ENCODE peak calls at places on chromosomes 2 and 18, in seven cellular contexts. One of them, this sample, is unnamed.

GRCh38 chr2:224952942-224953657 is 89.2 kb downstream of the DOCK10 start:
- DNase-seq in Panc1: no peak
- DNase-seq in HepG2: no peak
- DNase-seq in transverse colon: peak
- DNase-seq in GM12892: peak
- DNase-seq in GM23338: no peak
- DNase-seq in sigmoid colon: no peak
- DNase-seq in this sample: peak

GRCh38 chr2:105102963-105103421 is 65.1 kb downstream of the MRPS9 start:
- DNase-seq in Panc1: no peak
- DNase-seq in HepG2: peak
- DNase-seq in GM23338: peak
- DNase-seq in transverse colon: no peak
- DNase-seq in sigmoid colon: no peak
- DNase-seq in GM12892: no peak
- DNase-seq in this sample: no peak

GRCh38 chr2:104860141-104860790 is 6.4 kb downstream of the POU3F3 start:
- DNase-seq in HepG2: no peak
- DNase-seq in transverse colon: no peak
- DNase-seq in sigmoid colon: no peak
- DNase-seq in Panc1: no peak
- DNase-seq in GM23338: peak
- DNase-seq in GM12892: no peak
- DNase-seq in this sample: no peak

GRCh38 chr2:182866461-182867369 is at the start of gene FRZB:
- DNase-seq in sigmoid colon: peak
- DNase-seq in HepG2: peak
- DNase-seq in transverse colon: peak
- DNase-seq in GM12892: no peak
- DNase-seq in Panc1: no peak
- DNase-seq in GM23338: peak
- DNase-seq in this sample: peak

GRCh38 chr2:221518201-221518936 is 53.7 kb downstream of the EPHA4 start:
- DNase-seq in HepG2: no peak
- DNase-seq in transverse colon: no peak
- DNase-seq in sigmoid colon: no peak
- DNase-seq in Panc1: no peak
- DNase-seq in GM23338: no peak
- DNase-seq in GM12892: no peak
- DNase-seq in this sample: no peak

GRCh38 chr2:25743132-25743830 is 69.9 kb upstream of the DTNB start:
- DNase-seq in Panc1: no peak
- DNase-seq in GM23338: no peak
- DNase-seq in GM12892: no peak
- DNase-seq in HepG2: no peak
- DNase-seq in transverse colon: no peak
- DNase-seq in sigmoid colon: no peak
- DNase-seq in this sample: no peak

GRCh38 chr2:27977623-27978312 is 87.2 kb downstream of the BABAM2 start:
- DNase-seq in HepG2: peak
- DNase-seq in GM23338: no peak
- DNase-seq in transverse colon: no peak
- DNase-seq in Panc1: peak
- DNase-seq in sigmoid colon: no peak
- DNase-seq in GM12892: no peak
- DNase-seq in this sample: no peak

GRCh38 chr2:113754989-113755689 is 1.3 kb downstream of the SLC35F5 start:
- DNase-seq in HepG2: peak
- DNase-seq in Panc1: no peak
- DNase-seq in GM23338: no peak
- DNase-seq in GM12892: no peak
- DNase-seq in sigmoid colon: no peak
- DNase-seq in transverse colon: no peak
- DNase-seq in this sample: no peak

GRCh38 chr18:34976899-34977786 is 64.1 kb upstream of the MAPRE2 start:
- DNase-seq in HepG2: peak
- DNase-seq in GM23338: peak
- DNase-seq in sigmoid colon: peak
- DNase-seq in Panc1: no peak
- DNase-seq in transverse colon: peak
- DNase-seq in GM12892: peak
- DNase-seq in this sample: peak

GRCh38 chr2:2597712-2598111 is 266.6 kb upstream of the MYT1L start:
- DNase-seq in transverse colon: no peak
- DNase-seq in GM12892: no peak
- DNase-seq in Panc1: no peak
- DNase-seq in HepG2: no peak
- DNase-seq in sigmoid colon: no peak
- DNase-seq in GM23338: no peak
- DNase-seq in this sample: no peak

GRCh38 chr2:29108225-29108624 is 7.0 kb upstream of the CLIP4 start:
- DNase-seq in sigmoid colon: no peak
- DNase-seq in Panc1: peak
- DNase-seq in GM23338: no peak
- DNase-seq in transverse colon: no peak
- DNase-seq in GM12892: no peak
- DNase-seq in HepG2: peak
- DNase-seq in this sample: no peak

GRCh38 chr2:7191927-7192326 is 274.7 kb downstream of the RNF144A start:
- DNase-seq in HepG2: peak
- DNase-seq in transverse colon: no peak
- DNase-seq in Panc1: no peak
- DNase-seq in sigmoid colon: no peak
- DNase-seq in GM12892: no peak
- DNase-seq in GM23338: peak
- DNase-seq in this sample: no peak

GRCh38 chr18:46222710-46223360 is 118.7 kb downstream of the HAUS1 start:
- DNase-seq in GM12892: no peak
- DNase-seq in HepG2: no peak
- DNase-seq in transverse colon: no peak
- DNase-seq in GM23338: no peak
- DNase-seq in Panc1: no peak
- DNase-seq in sigmoid colon: no peak
- DNase-seq in this sample: no peak

GRCh38 chr2:155332016-155332415 is 633.5 kb downstream of the KCNJ3 start:
- DNase-seq in HepG2: no peak
- DNase-seq in sigmoid colon: no peak
- DNase-seq in Panc1: no peak
- DNase-seq in GM12892: no peak
- DNase-seq in GM23338: no peak
- DNase-seq in transverse colon: no peak
- DNase-seq in this sample: no peak

GRCh38 chr2:172196768-172197322 is 94.1 kb upstream of the DLX2 start:
- DNase-seq in sigmoid colon: no peak
- DNase-seq in GM23338: no peak
- DNase-seq in HepG2: no peak
- DNase-seq in GM12892: no peak
- DNase-seq in transverse colon: no peak
- DNase-seq in Panc1: no peak
- DNase-seq in this sample: no peak

DNA sequence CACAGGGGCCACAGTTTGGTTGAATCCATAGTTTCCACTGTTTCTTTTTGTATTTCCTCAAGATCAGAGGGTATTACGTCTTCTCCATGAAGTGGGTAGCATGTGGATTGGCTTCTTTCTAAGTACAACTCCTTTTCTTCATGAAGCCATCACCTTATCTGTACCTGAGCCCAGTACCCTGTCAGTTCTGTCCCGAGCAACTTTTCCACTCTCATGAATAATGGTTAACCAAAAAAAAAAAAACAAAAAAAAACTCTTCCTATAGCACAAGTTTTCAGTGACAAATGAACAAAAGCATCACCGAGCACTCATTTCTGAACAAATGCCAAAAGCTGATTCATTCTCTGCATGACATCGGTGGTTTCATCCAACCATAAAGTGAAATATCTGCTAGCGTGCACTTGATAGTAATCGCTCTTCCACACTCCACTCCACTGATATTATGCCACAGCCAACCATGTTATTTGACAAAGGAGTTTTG is 53.0 kb upstream of the CCDC150 start:
- DNase-seq in sigmoid colon: no peak
- DNase-seq in Panc1: no peak
- DNase-seq in HepG2: no peak
- DNase-seq in GM23338: no peak
- DNase-seq in GM12892: no peak
- DNase-seq in transverse colon: no peak
- DNase-seq in this sample: no peak
- TF ChIP-seq POLR2AphosphoS5 in sigmoid colon: no peak
- TF ChIP-seq POLR2AphosphoS5 in Panc1: no peak
- TF ChIP-seq POLR2AphosphoS5 in HepG2: no peak
- TF ChIP-seq POLR2AphosphoS5 in GM23338: no peak
- TF ChIP-seq POLR2AphosphoS5 in GM12892: no peak
- TF ChIP-seq POLR2AphosphoS5 in transverse colon: no peak
- TF ChIP-seq POLR2AphosphoS5 in this sample: no peak

DNA sequence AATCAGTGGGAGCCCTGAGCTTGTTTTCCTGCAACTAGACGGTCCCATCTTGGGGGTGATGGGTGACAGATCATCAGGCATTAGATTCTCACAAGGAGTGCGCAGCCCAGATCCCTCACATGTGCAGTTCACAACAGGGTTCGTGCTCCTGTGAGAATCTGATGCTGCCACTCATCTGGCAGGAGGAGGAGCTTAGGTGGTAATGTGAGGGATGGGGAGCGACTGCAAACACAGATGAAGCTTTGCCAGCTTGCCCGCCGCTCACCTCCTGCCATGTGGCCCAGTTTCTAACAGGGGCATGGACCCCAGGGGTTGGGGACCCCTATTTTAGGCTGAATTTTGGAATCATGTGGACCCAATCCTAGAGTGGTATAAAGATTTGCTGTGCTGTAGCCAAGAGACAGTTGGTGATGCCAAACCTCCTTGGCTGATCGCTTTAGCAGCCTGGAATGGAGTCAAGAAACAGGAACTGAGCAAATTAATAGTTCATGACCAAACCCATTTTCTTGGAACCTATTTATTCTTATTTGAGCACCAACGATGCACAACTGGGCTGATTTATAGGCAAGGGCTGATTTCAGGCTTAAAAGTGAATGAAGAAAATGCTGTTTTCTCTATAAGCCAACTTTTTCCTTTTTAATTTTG is 25.7 kb downstream of the LPIN1 start:
- DNase-seq in transverse colon: no peak
- DNase-seq in sigmoid colon: no peak
- DNase-seq in GM23338: no peak
- DNase-seq in Panc1: no peak
- DNase-seq in HepG2: no peak
- DNase-seq in GM12892: no peak
- DNase-seq in this sample: no peak
- TF ChIP-seq POLR2AphosphoS5 in transverse colon: no peak
- TF ChIP-seq POLR2AphosphoS5 in sigmoid colon: no peak
- TF ChIP-seq POLR2AphosphoS5 in GM23338: no peak
- TF ChIP-seq POLR2AphosphoS5 in Panc1: no peak
- TF ChIP-seq POLR2AphosphoS5 in HepG2: no peak
- TF ChIP-seq POLR2AphosphoS5 in GM12892: no peak
- TF ChIP-seq POLR2AphosphoS5 in this sample: no peak

GRCh38 chr2:86000938-86001312 is 104.8 kb downstream of the POLR1A start:
- DNase-seq in GM12892: no peak
- DNase-seq in sigmoid colon: no peak
- DNase-seq in Panc1: no peak
- DNase-seq in transverse colon: no peak
- DNase-seq in GM23338: no peak
- DNase-seq in HepG2: no peak
- DNase-seq in this sample: no peak

GRCh38 chr2:85998071-85998991 is 107.4 kb downstream of the POLR1A start:
- DNase-seq in GM12892: no peak
- DNase-seq in GM23338: peak
- DNase-seq in sigmoid colon: peak
- DNase-seq in Panc1: no peak
- DNase-seq in transverse colon: peak
- DNase-seq in HepG2: no peak
- DNase-seq in this sample: no peak

GRCh38 chr2:85999131-85999831 is 106.4 kb downstream of the POLR1A start:
- DNase-seq in sigmoid colon: no peak
- DNase-seq in HepG2: no peak
- DNase-seq in transverse colon: peak
- DNase-seq in GM23338: no peak
- DNase-seq in GM12892: peak
- DNase-seq in Panc1: no peak
- DNase-seq in this sample: peak

GRCh38 chr2:86001326-86001725 is 104.4 kb downstream of the POLR1A start:
- DNase-seq in GM12892: no peak
- DNase-seq in Panc1: no peak
- DNase-seq in GM23338: no peak
- DNase-seq in transverse colon: no peak
- DNase-seq in HepG2: no peak
- DNase-seq in sigmoid colon: no peak
- DNase-seq in this sample: no peak

DNA sequence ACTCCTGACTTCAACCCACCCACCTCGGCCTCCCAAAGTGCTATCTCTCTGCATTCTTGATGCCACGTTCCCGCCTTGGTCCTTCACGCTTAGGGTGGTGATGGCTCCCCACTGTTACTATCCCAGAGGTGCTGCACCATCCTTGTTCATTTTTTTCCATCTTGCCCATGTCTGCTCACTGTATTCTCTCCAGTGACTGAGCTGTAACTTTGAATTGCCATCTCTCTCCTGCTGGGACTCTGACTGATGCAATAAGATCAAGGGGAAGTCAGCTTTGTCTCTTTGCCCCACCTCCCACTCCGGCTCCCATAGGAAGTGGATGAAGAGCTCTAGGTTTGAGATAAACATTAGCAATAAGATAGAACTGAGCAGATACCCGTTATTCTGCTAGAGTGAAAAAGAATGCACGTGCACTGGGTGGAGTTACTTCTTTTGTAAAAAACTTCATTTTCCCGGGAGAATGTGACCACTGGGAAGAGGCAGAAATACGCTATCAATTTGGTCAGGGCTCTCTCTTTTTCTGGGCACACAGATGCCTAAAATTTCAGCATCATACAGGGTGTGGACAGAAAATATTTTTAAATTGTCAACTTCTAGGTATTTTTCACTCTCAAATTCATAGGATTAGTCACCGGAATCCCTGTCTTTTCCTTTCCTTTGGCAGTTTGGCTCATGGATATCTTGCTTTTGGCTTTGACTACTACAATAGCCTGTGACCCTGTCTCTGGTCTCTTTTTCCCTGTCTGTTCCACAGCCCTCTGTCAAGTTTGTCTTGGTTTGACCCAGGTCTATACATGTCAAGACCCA is 105.4 kb downstream of the POLR1A start:
- DNase-seq in Panc1: no peak
- DNase-seq in HepG2: no peak
- DNase-seq in GM23338: no peak
- DNase-seq in sigmoid colon: no peak
- DNase-seq in GM12892: no peak
- DNase-seq in transverse colon: no peak
- DNase-seq in this sample: no peak
- TF ChIP-seq POLR2AphosphoS5 in Panc1: no peak
- TF ChIP-seq POLR2AphosphoS5 in HepG2: no peak
- TF ChIP-seq POLR2AphosphoS5 in GM23338: no peak
- TF ChIP-seq POLR2AphosphoS5 in sigmoid colon: no peak
- TF ChIP-seq POLR2AphosphoS5 in GM12892: no peak
- TF ChIP-seq POLR2AphosphoS5 in transverse colon: no peak
- TF ChIP-seq POLR2AphosphoS5 in this sample: no peak

DNA sequence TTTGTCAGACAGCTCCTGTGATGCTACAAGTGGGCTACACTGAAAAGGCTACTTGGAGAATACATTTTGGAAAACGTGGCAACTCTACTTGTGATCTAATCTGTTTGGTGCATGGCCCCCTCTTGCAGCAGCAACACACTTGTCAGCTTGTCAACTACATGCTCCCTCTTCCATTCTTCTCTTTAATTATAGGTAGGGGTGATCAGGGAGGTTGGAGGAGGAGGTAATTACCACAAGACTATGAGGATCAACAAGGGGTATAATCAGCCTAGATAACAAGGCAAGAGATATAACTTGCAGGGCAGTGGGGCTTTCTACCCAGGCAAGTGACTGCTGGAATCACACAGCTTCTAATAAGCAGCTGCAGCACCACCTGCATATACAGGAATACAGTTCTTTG is 104.9 kb downstream of the ACVR1 start:
- DNase-seq in GM12892: no peak
- DNase-seq in Panc1: no peak
- DNase-seq in transverse colon: no peak
- DNase-seq in GM23338: no peak
- DNase-seq in HepG2: no peak
- DNase-seq in sigmoid colon: no peak
- DNase-seq in this sample: no peak
- TF ChIP-seq POLR2AphosphoS5 in GM12892: no peak
- TF ChIP-seq POLR2AphosphoS5 in Panc1: no peak
- TF ChIP-seq POLR2AphosphoS5 in transverse colon: no peak
- TF ChIP-seq POLR2AphosphoS5 in GM23338: no peak
- TF ChIP-seq POLR2AphosphoS5 in HepG2: no peak
- TF ChIP-seq POLR2AphosphoS5 in sigmoid colon: no peak
- TF ChIP-seq POLR2AphosphoS5 in this sample: no peak